ENCODE peak calls at places on chromosomes 1 and 21, in six cellular contexts. One of them, this sample, is unnamed.

GRCh38 chr1:156111355-156111962 is 3.1 kb upstream of the LMNA start:
- DNase-seq in esophagus muscularis mucosa: no peak
- DNase-seq in choroid plexus epithelial cell: no peak
- DNase-seq in HT-29: no peak
- DNase-seq in activated T-cell treated with anti-CD3 and anti-CD28 coated beads for 1 hour: no peak
- DNase-seq in COR-L47: no peak
- DNase-seq in this sample: no peak

GRCh38 chr1:240111558-240111957 is 19.9 kb downstream of the FMN2 start:
- DNase-seq in COR-L47: no peak
- DNase-seq in esophagus muscularis mucosa: no peak
- DNase-seq in choroid plexus epithelial cell: no peak
- DNase-seq in HT-29: peak; percentile 7
- DNase-seq in activated T-cell treated with anti-CD3 and anti-CD28 coated beads for 1 hour: no peak
- DNase-seq in this sample: no peak

GRCh38 chr21:33801424-33802405 is 113.9 kb downstream of the ATP5PO start:
- DNase-seq in activated T-cell treated with anti-CD3 and anti-CD28 coated beads for 1 hour: no peak
- DNase-seq in esophagus muscularis mucosa: no peak
- DNase-seq in choroid plexus epithelial cell: peak; percentile 74
- DNase-seq in HT-29: no peak
- DNase-seq in COR-L47: peak; percentile 89
- DNase-seq in this sample: peak; percentile 93

GRCh38 chr1:171355727-171356126 is 41.7 kb downstream of the FMO4 start:
- DNase-seq in activated T-cell treated with anti-CD3 and anti-CD28 coated beads for 1 hour: no peak
- DNase-seq in choroid plexus epithelial cell: peak; percentile 8
- DNase-seq in HT-29: no peak
- DNase-seq in esophagus muscularis mucosa: no peak
- DNase-seq in COR-L47: no peak
- DNase-seq in this sample: no peak

GRCh38 chr1:70093250-70093975 is 112.0 kb downstream of the LRRC40 start:
- DNase-seq in HT-29: no peak
- DNase-seq in choroid plexus epithelial cell: no peak
- DNase-seq in COR-L47: peak; percentile 12
- DNase-seq in esophagus muscularis mucosa: no peak
- DNase-seq in activated T-cell treated with anti-CD3 and anti-CD28 coated beads for 1 hour: no peak
- DNase-seq in this sample: no peak

GRCh38 chr1:180194048-180194425 is 36.0 kb upstream of the LHX4 start:
- DNase-seq in COR-L47: no peak
- DNase-seq in esophagus muscularis mucosa: no peak
- DNase-seq in HT-29: no peak
- DNase-seq in activated T-cell treated with anti-CD3 and anti-CD28 coated beads for 1 hour: no peak
- DNase-seq in choroid plexus epithelial cell: no peak
- DNase-seq in this sample: no peak

GRCh38 chr1:41479000-41479807 is 5.3 kb downstream of the EDN2 start:
- DNase-seq in esophagus muscularis mucosa: no peak
- DNase-seq in COR-L47: no peak
- DNase-seq in choroid plexus epithelial cell: peak; percentile 83
- DNase-seq in activated T-cell treated with anti-CD3 and anti-CD28 coated beads for 1 hour: no peak
- DNase-seq in HT-29: no peak
- DNase-seq in this sample: no peak

GRCh38 chr1:174550296-174550695 is 102.5 kb downstream of the GPR52 start:
- DNase-seq in esophagus muscularis mucosa: no peak
- DNase-seq in choroid plexus epithelial cell: no peak
- DNase-seq in COR-L47: no peak
- DNase-seq in activated T-cell treated with anti-CD3 and anti-CD28 coated beads for 1 hour: no peak
- DNase-seq in HT-29: no peak
- DNase-seq in this sample: no peak

GRCh38 chr1:30914931-30915330 is 6.4 kb upstream of the SDC3 start:
- DNase-seq in choroid plexus epithelial cell: no peak
- DNase-seq in esophagus muscularis mucosa: no peak
- DNase-seq in HT-29: no peak
- DNase-seq in COR-L47: no peak
- DNase-seq in activated T-cell treated with anti-CD3 and anti-CD28 coated beads for 1 hour: no peak
- DNase-seq in this sample: no peak

GRCh38 chr1:8448906-8449661 is 131.2 kb downstream of the SLC45A1 start:
- DNase-seq in COR-L47: no peak
- DNase-seq in esophagus muscularis mucosa: no peak
- DNase-seq in choroid plexus epithelial cell: peak; percentile 56
- DNase-seq in activated T-cell treated with anti-CD3 and anti-CD28 coated beads for 1 hour: no peak
- DNase-seq in HT-29: peak; percentile 35
- DNase-seq in this sample: no peak

GRCh38 chr1:94382163-94382562 is 36.0 kb upstream of the ABCD3 start:
- DNase-seq in choroid plexus epithelial cell: no peak
- DNase-seq in HT-29: peak; percentile 62
- DNase-seq in COR-L47: no peak
- DNase-seq in activated T-cell treated with anti-CD3 and anti-CD28 coated beads for 1 hour: no peak
- DNase-seq in esophagus muscularis mucosa: peak; percentile 26
- DNase-seq in this sample: peak; percentile 62

GRCh38 chr1:229988534-229988933 is 78.5 kb upstream of the GALNT2 start:
- DNase-seq in COR-L47: no peak
- DNase-seq in esophagus muscularis mucosa: peak; percentile 68
- DNase-seq in choroid plexus epithelial cell: no peak
- DNase-seq in activated T-cell treated with anti-CD3 and anti-CD28 coated beads for 1 hour: no peak
- DNase-seq in HT-29: no peak
- DNase-seq in this sample: no peak

GRCh38 chr1:113811353-113811887 is 856 bp downstream of the RSBN1 start:
- DNase-seq in activated T-cell treated with anti-CD3 and anti-CD28 coated beads for 1 hour: peak; percentile 9
- DNase-seq in choroid plexus epithelial cell: peak; percentile 39
- DNase-seq in COR-L47: peak; percentile 19
- DNase-seq in HT-29: peak; percentile 62
- DNase-seq in esophagus muscularis mucosa: peak; percentile 94
- DNase-seq in this sample: peak; percentile 55

GRCh38 chr1:174114788-174115448 is 44.4 kb upstream of the RABGAP1L start:
- DNase-seq in HT-29: peak; percentile 81
- DNase-seq in COR-L47: no peak
- DNase-seq in esophagus muscularis mucosa: no peak
- DNase-seq in choroid plexus epithelial cell: peak; percentile 68
- DNase-seq in activated T-cell treated with anti-CD3 and anti-CD28 coated beads for 1 hour: no peak
- DNase-seq in this sample: no peak

GRCh38 chr1:227546055-227546454 is 17.3 kb upstream of the ZNF678 start:
- DNase-seq in activated T-cell treated with anti-CD3 and anti-CD28 coated beads for 1 hour: no peak
- DNase-seq in choroid plexus epithelial cell: no peak
- DNase-seq in HT-29: no peak
- DNase-seq in esophagus muscularis mucosa: no peak
- DNase-seq in COR-L47: no peak
- DNase-seq in this sample: no peak

GRCh38 chr1:189619682-189620332 is 857.9 kb downstream of the BRINP3 start:
- DNase-seq in HT-29: peak; percentile 89
- DNase-seq in COR-L47: peak; percentile 42
- DNase-seq in esophagus muscularis mucosa: no peak
- DNase-seq in choroid plexus epithelial cell: peak; percentile 91
- DNase-seq in activated T-cell treated with anti-CD3 and anti-CD28 coated beads for 1 hour: no peak
- DNase-seq in this sample: no peak

GRCh38 chr21:43191971-43192370 is 23.2 kb downstream of the CRYAA start:
- DNase-seq in COR-L47: no peak
- DNase-seq in choroid plexus epithelial cell: no peak
- DNase-seq in esophagus muscularis mucosa: no peak
- DNase-seq in activated T-cell treated with anti-CD3 and anti-CD28 coated beads for 1 hour: no peak
- DNase-seq in HT-29: no peak
- DNase-seq in this sample: no peak

GRCh38 chr1:54323324-54323739 is 82.9 kb downstream of the SSBP3 start:
- DNase-seq in COR-L47: no peak
- DNase-seq in esophagus muscularis mucosa: no peak
- DNase-seq in HT-29: peak; percentile 40
- DNase-seq in choroid plexus epithelial cell: no peak
- DNase-seq in activated T-cell treated with anti-CD3 and anti-CD28 coated beads for 1 hour: no peak
- DNase-seq in this sample: no peak

GRCh38 chr21:36035381-36035791 is 24.9 kb downstream of the SETD4 start:
- DNase-seq in HT-29: no peak
- DNase-seq in activated T-cell treated with anti-CD3 and anti-CD28 coated beads for 1 hour: no peak
- DNase-seq in COR-L47: no peak
- DNase-seq in esophagus muscularis mucosa: no peak
- DNase-seq in choroid plexus epithelial cell: no peak
- DNase-seq in this sample: peak; percentile 78

GRCh38 chr1:159341736-159342135 is 39.6 kb downstream of the FCER1A start:
- DNase-seq in activated T-cell treated with anti-CD3 and anti-CD28 coated beads for 1 hour: no peak
- DNase-seq in esophagus muscularis mucosa: no peak
- DNase-seq in choroid plexus epithelial cell: peak; percentile 0
- DNase-seq in COR-L47: no peak
- DNase-seq in HT-29: no peak
- DNase-seq in this sample: no peak

GRCh38 chr1:48084826-48085225 is 87.6 kb upstream of the TRABD2B start:
- DNase-seq in choroid plexus epithelial cell: no peak
- DNase-seq in HT-29: peak; percentile 26
- DNase-seq in activated T-cell treated with anti-CD3 and anti-CD28 coated beads for 1 hour: no peak
- DNase-seq in esophagus muscularis mucosa: no peak
- DNase-seq in COR-L47: no peak
- DNase-seq in this sample: no peak

GRCh38 chr1:29123871-29124365 is at the start of gene TMEM200B:
- DNase-seq in COR-L47: no peak
- DNase-seq in activated T-cell treated with anti-CD3 and anti-CD28 coated beads for 1 hour: no peak
- DNase-seq in esophagus muscularis mucosa: no peak
- DNase-seq in HT-29: no peak
- DNase-seq in choroid plexus epithelial cell: no peak
- DNase-seq in this sample: no peak

GRCh38 chr1:44733365-44733764 is 2.4 kb upstream of the RNU5D-1 start:
- DNase-seq in COR-L47: no peak
- DNase-seq in esophagus muscularis mucosa: no peak
- DNase-seq in activated T-cell treated with anti-CD3 and anti-CD28 coated beads for 1 hour: no peak
- DNase-seq in choroid plexus epithelial cell: peak; percentile 57
- DNase-seq in HT-29: no peak
- DNase-seq in this sample: no peak

GRCh38 chr1:117022089-117022488 is 20.5 kb downstream of the CD101 start:
- DNase-seq in HT-29: no peak
- DNase-seq in esophagus muscularis mucosa: peak; percentile 42
- DNase-seq in activated T-cell treated with anti-CD3 and anti-CD28 coated beads for 1 hour: no peak
- DNase-seq in choroid plexus epithelial cell: no peak
- DNase-seq in COR-L47: no peak
- DNase-seq in this sample: no peak

GRCh38 chr21:37753122-37753599 is 163.1 kb downstream of the KCNJ6 start:
- DNase-seq in choroid plexus epithelial cell: no peak
- DNase-seq in activated T-cell treated with anti-CD3 and anti-CD28 coated beads for 1 hour: no peak
- DNase-seq in HT-29: no peak
- DNase-seq in COR-L47: no peak
- DNase-seq in esophagus muscularis mucosa: no peak
- DNase-seq in this sample: no peak

GRCh38 chr21:43322805-43323204 is 104.1 kb downstream of the SIK1 start:
- DNase-seq in esophagus muscularis mucosa: no peak
- DNase-seq in choroid plexus epithelial cell: peak; percentile 30
- DNase-seq in COR-L47: no peak
- DNase-seq in activated T-cell treated with anti-CD3 and anti-CD28 coated beads for 1 hour: no peak
- DNase-seq in HT-29: no peak
- DNase-seq in this sample: no peak

GRCh38 chr1:61076728-61077675 is 5.4 kb upstream of the NFIA start:
- DNase-seq in choroid plexus epithelial cell: peak; percentile 95
- DNase-seq in COR-L47: peak; percentile 92
- DNase-seq in activated T-cell treated with anti-CD3 and anti-CD28 coated beads for 1 hour: peak; percentile 65
- DNase-seq in HT-29: peak; percentile 91
- DNase-seq in esophagus muscularis mucosa: peak; percentile 96
- DNase-seq in this sample: peak; percentile 95

GRCh38 chr1:109659145-109659544 is 3.2 kb downstream of the GSTM4 start:
- DNase-seq in choroid plexus epithelial cell: no peak
- DNase-seq in HT-29: no peak
- DNase-seq in esophagus muscularis mucosa: peak; percentile 66
- DNase-seq in activated T-cell treated with anti-CD3 and anti-CD28 coated beads for 1 hour: no peak
- DNase-seq in COR-L47: no peak
- DNase-seq in this sample: no peak

GRCh38 chr1:93616221-93616995 is 65.2 kb downstream of the BCAR3 start:
- DNase-seq in esophagus muscularis mucosa: no peak
- DNase-seq in choroid plexus epithelial cell: no peak
- DNase-seq in HT-29: peak; percentile 49
- DNase-seq in activated T-cell treated with anti-CD3 and anti-CD28 coated beads for 1 hour: no peak
- DNase-seq in COR-L47: no peak
- DNase-seq in this sample: peak; percentile 70

GRCh38 chr1:247447162-247447909 is 10.6 kb downstream of the OR2B11 start:
- DNase-seq in activated T-cell treated with anti-CD3 and anti-CD28 coated beads for 1 hour: no peak
- DNase-seq in esophagus muscularis mucosa: no peak
- DNase-seq in COR-L47: no peak
- DNase-seq in choroid plexus epithelial cell: no peak
- DNase-seq in HT-29: peak; percentile 2
- DNase-seq in this sample: no peak

GRCh38 chr1:25245809-25246599 is 1.2 kb downstream of the RSRP1 start:
- DNase-seq in activated T-cell treated with anti-CD3 and anti-CD28 coated beads for 1 hour: no peak
- DNase-seq in choroid plexus epithelial cell: peak; percentile 58
- DNase-seq in esophagus muscularis mucosa: no peak
- DNase-seq in COR-L47: no peak
- DNase-seq in HT-29: peak; percentile 70
- DNase-seq in this sample: no peak

GRCh38 chr1:58823481-58824010 is 39.7 kb upstream of the JUN start:
- DNase-seq in esophagus muscularis mucosa: no peak
- DNase-seq in choroid plexus epithelial cell: peak; percentile 95
- DNase-seq in HT-29: peak; percentile 79
- DNase-seq in COR-L47: no peak
- DNase-seq in activated T-cell treated with anti-CD3 and anti-CD28 coated beads for 1 hour: no peak
- DNase-seq in this sample: no peak